ENCODE peak calls at places on chromosomes 4 and X, in ten cellular contexts. One of them, this sample, is unnamed.

GRCh38 chrX:43703211-43703791 is 47.2 kb downstream of the MAOA start:
- DNase-seq in HEK293T: no peak
- DNase-seq in EH: peak; percentile 70
- DNase-seq in NCI-H1417 treated with DMSO at 0.1 percent for 48 hours: no peak
- DNase-seq in lower lobe of right lung: no peak
- DNase-seq in left colon: peak; percentile 28
- DNase-seq in stimulated activated CD8-positive, alpha-beta memory T cell treated with anti-CD3 and anti-CD28 coated beads, Interleukin-7, amount 100 ng/mL, for 48 hours: no peak
- DNase-seq in CD8-positive, alpha-beta memory T cell: no peak
- DNase-seq in naive thymus-derived CD4-positive, alpha-beta T cell: no peak
- DNase-seq in activated naive CD8-positive, alpha-beta T cell treated with anti-CD3 and anti-CD28 coated beads, Interleukin-2, amount 50 U/mL, for 16 hours: no peak
- DNase-seq in this sample: no peak

GRCh38 chr4:109801099-109801789 is 555 bp downstream of the CFI start:
- DNase-seq in HEK293T: no peak
- DNase-seq in EH: no peak
- DNase-seq in NCI-H1417 treated with DMSO at 0.1 percent for 48 hours: no peak
- DNase-seq in lower lobe of right lung: no peak
- DNase-seq in left colon: no peak
- DNase-seq in stimulated activated CD8-positive, alpha-beta memory T cell treated with anti-CD3 and anti-CD28 coated beads, Interleukin-7, amount 100 ng/mL, for 48 hours: no peak
- DNase-seq in CD8-positive, alpha-beta memory T cell: no peak
- DNase-seq in naive thymus-derived CD4-positive, alpha-beta T cell: no peak
- DNase-seq in activated naive CD8-positive, alpha-beta T cell treated with anti-CD3 and anti-CD28 coated beads, Interleukin-2, amount 50 U/mL, for 16 hours: no peak
- DNase-seq in this sample: no peak

GRCh38 chr4:10831727-10832408 is 147.3 kb upstream of the CLNK start:
- DNase-seq in HEK293T: no peak
- DNase-seq in EH: no peak
- DNase-seq in NCI-H1417 treated with DMSO at 0.1 percent for 48 hours: no peak
- DNase-seq in lower lobe of right lung: no peak
- DNase-seq in left colon: no peak
- DNase-seq in stimulated activated CD8-positive, alpha-beta memory T cell treated with anti-CD3 and anti-CD28 coated beads, Interleukin-7, amount 100 ng/mL, for 48 hours: no peak
- DNase-seq in CD8-positive, alpha-beta memory T cell: no peak
- DNase-seq in naive thymus-derived CD4-positive, alpha-beta T cell: no peak
- DNase-seq in activated naive CD8-positive, alpha-beta T cell treated with anti-CD3 and anti-CD28 coated beads, Interleukin-2, amount 50 U/mL, for 16 hours: no peak
- DNase-seq in this sample: no peak

GRCh38 chr4:20773144-20773997 is 73.1 kb downstream of the PACRGL start:
- DNase-seq in HEK293T: peak; percentile 55
- DNase-seq in EH: peak; percentile 66
- DNase-seq in NCI-H1417 treated with DMSO at 0.1 percent for 48 hours: peak; percentile 15
- DNase-seq in lower lobe of right lung: peak; percentile 47
- DNase-seq in left colon: peak; percentile 18
- DNase-seq in stimulated activated CD8-positive, alpha-beta memory T cell treated with anti-CD3 and anti-CD28 coated beads, Interleukin-7, amount 100 ng/mL, for 48 hours: no peak
- DNase-seq in CD8-positive, alpha-beta memory T cell: peak; percentile 10
- DNase-seq in naive thymus-derived CD4-positive, alpha-beta T cell: no peak
- DNase-seq in activated naive CD8-positive, alpha-beta T cell treated with anti-CD3 and anti-CD28 coated beads, Interleukin-2, amount 50 U/mL, for 16 hours: no peak
- DNase-seq in this sample: peak; percentile 32

GRCh38 chr4:119010909-119011606 is 122.4 kb downstream of the SYNPO2 start:
- DNase-seq in HEK293T: no peak
- DNase-seq in EH: no peak
- DNase-seq in NCI-H1417 treated with DMSO at 0.1 percent for 48 hours: no peak
- DNase-seq in lower lobe of right lung: peak; percentile 49
- DNase-seq in left colon: no peak
- DNase-seq in stimulated activated CD8-positive, alpha-beta memory T cell treated with anti-CD3 and anti-CD28 coated beads, Interleukin-7, amount 100 ng/mL, for 48 hours: no peak
- DNase-seq in CD8-positive, alpha-beta memory T cell: no peak
- DNase-seq in naive thymus-derived CD4-positive, alpha-beta T cell: no peak
- DNase-seq in activated naive CD8-positive, alpha-beta T cell treated with anti-CD3 and anti-CD28 coated beads, Interleukin-2, amount 50 U/mL, for 16 hours: no peak
- DNase-seq in this sample: no peak

GRCh38 chr4:122765702-122766352 is 33.3 kb downstream of the BBS12 start:
- DNase-seq in HEK293T: no peak
- DNase-seq in EH: peak; percentile 93
- DNase-seq in NCI-H1417 treated with DMSO at 0.1 percent for 48 hours: no peak
- DNase-seq in lower lobe of right lung: no peak
- DNase-seq in left colon: no peak
- DNase-seq in stimulated activated CD8-positive, alpha-beta memory T cell treated with anti-CD3 and anti-CD28 coated beads, Interleukin-7, amount 100 ng/mL, for 48 hours: no peak
- DNase-seq in CD8-positive, alpha-beta memory T cell: no peak
- DNase-seq in naive thymus-derived CD4-positive, alpha-beta T cell: no peak
- DNase-seq in activated naive CD8-positive, alpha-beta T cell treated with anti-CD3 and anti-CD28 coated beads, Interleukin-2, amount 50 U/mL, for 16 hours: no peak
- DNase-seq in this sample: no peak

GRCh38 chr4:114078636-114079035 is 99.2 kb upstream of the ARSJ start:
- DNase-seq in HEK293T: no peak
- DNase-seq in EH: peak; percentile 56
- DNase-seq in NCI-H1417 treated with DMSO at 0.1 percent for 48 hours: no peak
- DNase-seq in lower lobe of right lung: no peak
- DNase-seq in left colon: no peak
- DNase-seq in stimulated activated CD8-positive, alpha-beta memory T cell treated with anti-CD3 and anti-CD28 coated beads, Interleukin-7, amount 100 ng/mL, for 48 hours: no peak
- DNase-seq in CD8-positive, alpha-beta memory T cell: no peak
- DNase-seq in naive thymus-derived CD4-positive, alpha-beta T cell: no peak
- DNase-seq in activated naive CD8-positive, alpha-beta T cell treated with anti-CD3 and anti-CD28 coated beads, Interleukin-2, amount 50 U/mL, for 16 hours: no peak
- DNase-seq in this sample: no peak

GRCh38 chrX:107348051-107348450 is 101.4 kb upstream of the FRMPD3 start:
- DNase-seq in HEK293T: no peak
- DNase-seq in EH: no peak
- DNase-seq in NCI-H1417 treated with DMSO at 0.1 percent for 48 hours: no peak
- DNase-seq in lower lobe of right lung: no peak
- DNase-seq in left colon: no peak
- DNase-seq in stimulated activated CD8-positive, alpha-beta memory T cell treated with anti-CD3 and anti-CD28 coated beads, Interleukin-7, amount 100 ng/mL, for 48 hours: no peak
- DNase-seq in CD8-positive, alpha-beta memory T cell: no peak
- DNase-seq in naive thymus-derived CD4-positive, alpha-beta T cell: no peak
- DNase-seq in activated naive CD8-positive, alpha-beta T cell treated with anti-CD3 and anti-CD28 coated beads, Interleukin-2, amount 50 U/mL, for 16 hours: no peak
- DNase-seq in this sample: no peak

GRCh38 chr4:174586651-174587050 is 64.4 kb upstream of the HPGD start:
- DNase-seq in HEK293T: no peak
- DNase-seq in EH: no peak
- DNase-seq in NCI-H1417 treated with DMSO at 0.1 percent for 48 hours: no peak
- DNase-seq in lower lobe of right lung: no peak
- DNase-seq in left colon: no peak
- DNase-seq in stimulated activated CD8-positive, alpha-beta memory T cell treated with anti-CD3 and anti-CD28 coated beads, Interleukin-7, amount 100 ng/mL, for 48 hours: no peak
- DNase-seq in CD8-positive, alpha-beta memory T cell: no peak
- DNase-seq in naive thymus-derived CD4-positive, alpha-beta T cell: no peak
- DNase-seq in activated naive CD8-positive, alpha-beta T cell treated with anti-CD3 and anti-CD28 coated beads, Interleukin-2, amount 50 U/mL, for 16 hours: no peak
- DNase-seq in this sample: no peak

GRCh38 chr4:78166582-78166981 is 109.5 kb downstream of the FRAS1 start:
- DNase-seq in HEK293T: no peak
- DNase-seq in EH: peak; percentile 30
- DNase-seq in NCI-H1417 treated with DMSO at 0.1 percent for 48 hours: no peak
- DNase-seq in lower lobe of right lung: no peak
- DNase-seq in left colon: no peak
- DNase-seq in stimulated activated CD8-positive, alpha-beta memory T cell treated with anti-CD3 and anti-CD28 coated beads, Interleukin-7, amount 100 ng/mL, for 48 hours: no peak
- DNase-seq in CD8-positive, alpha-beta memory T cell: no peak
- DNase-seq in naive thymus-derived CD4-positive, alpha-beta T cell: no peak
- DNase-seq in activated naive CD8-positive, alpha-beta T cell treated with anti-CD3 and anti-CD28 coated beads, Interleukin-2, amount 50 U/mL, for 16 hours: no peak
- DNase-seq in this sample: no peak

GRCh38 chrX:45749375-45749774 is 548.7 kb upstream of the DIPK2B start:
- DNase-seq in HEK293T: no peak
- DNase-seq in EH: peak; percentile 39
- DNase-seq in NCI-H1417 treated with DMSO at 0.1 percent for 48 hours: no peak
- DNase-seq in lower lobe of right lung: no peak
- DNase-seq in left colon: no peak
- DNase-seq in stimulated activated CD8-positive, alpha-beta memory T cell treated with anti-CD3 and anti-CD28 coated beads, Interleukin-7, amount 100 ng/mL, for 48 hours: no peak
- DNase-seq in CD8-positive, alpha-beta memory T cell: no peak
- DNase-seq in naive thymus-derived CD4-positive, alpha-beta T cell: no peak
- DNase-seq in activated naive CD8-positive, alpha-beta T cell treated with anti-CD3 and anti-CD28 coated beads, Interleukin-2, amount 50 U/mL, for 16 hours: no peak
- DNase-seq in this sample: no peak

GRCh38 chrX:69142688-69143239 is 22.5 kb downstream of the PJA1 start:
- DNase-seq in HEK293T: no peak
- DNase-seq in EH: no peak
- DNase-seq in NCI-H1417 treated with DMSO at 0.1 percent for 48 hours: no peak
- DNase-seq in lower lobe of right lung: no peak
- DNase-seq in left colon: no peak
- DNase-seq in stimulated activated CD8-positive, alpha-beta memory T cell treated with anti-CD3 and anti-CD28 coated beads, Interleukin-7, amount 100 ng/mL, for 48 hours: no peak
- DNase-seq in CD8-positive, alpha-beta memory T cell: no peak
- DNase-seq in naive thymus-derived CD4-positive, alpha-beta T cell: no peak
- DNase-seq in activated naive CD8-positive, alpha-beta T cell treated with anti-CD3 and anti-CD28 coated beads, Interleukin-2, amount 50 U/mL, for 16 hours: no peak
- DNase-seq in this sample: no peak

GRCh38 chr4:1746919-1747602 is 25.7 kb downstream of the TACC3 start:
- DNase-seq in HEK293T: no peak
- DNase-seq in EH: no peak
- DNase-seq in NCI-H1417 treated with DMSO at 0.1 percent for 48 hours: no peak
- DNase-seq in lower lobe of right lung: no peak
- DNase-seq in left colon: no peak
- DNase-seq in stimulated activated CD8-positive, alpha-beta memory T cell treated with anti-CD3 and anti-CD28 coated beads, Interleukin-7, amount 100 ng/mL, for 48 hours: no peak
- DNase-seq in CD8-positive, alpha-beta memory T cell: no peak
- DNase-seq in naive thymus-derived CD4-positive, alpha-beta T cell: no peak
- DNase-seq in activated naive CD8-positive, alpha-beta T cell treated with anti-CD3 and anti-CD28 coated beads, Interleukin-2, amount 50 U/mL, for 16 hours: no peak
- DNase-seq in this sample: no peak

GRCh38 chrX:24146283-24146865 is 3.2 kb upstream of the ZFX start:
- DNase-seq in HEK293T: no peak
- DNase-seq in EH: peak; percentile 57
- DNase-seq in NCI-H1417 treated with DMSO at 0.1 percent for 48 hours: no peak
- DNase-seq in lower lobe of right lung: no peak
- DNase-seq in left colon: no peak
- DNase-seq in stimulated activated CD8-positive, alpha-beta memory T cell treated with anti-CD3 and anti-CD28 coated beads, Interleukin-7, amount 100 ng/mL, for 48 hours: no peak
- DNase-seq in CD8-positive, alpha-beta memory T cell: no peak
- DNase-seq in naive thymus-derived CD4-positive, alpha-beta T cell: no peak
- DNase-seq in activated naive CD8-positive, alpha-beta T cell treated with anti-CD3 and anti-CD28 coated beads, Interleukin-2, amount 50 U/mL, for 16 hours: no peak
- DNase-seq in this sample: no peak

GRCh38 chrX:40209951-40210617 is 112.3 kb upstream of the BCOR start:
- DNase-seq in HEK293T: no peak
- DNase-seq in EH: peak; percentile 10
- DNase-seq in NCI-H1417 treated with DMSO at 0.1 percent for 48 hours: no peak
- DNase-seq in lower lobe of right lung: no peak
- DNase-seq in left colon: no peak
- DNase-seq in stimulated activated CD8-positive, alpha-beta memory T cell treated with anti-CD3 and anti-CD28 coated beads, Interleukin-7, amount 100 ng/mL, for 48 hours: no peak
- DNase-seq in CD8-positive, alpha-beta memory T cell: no peak
- DNase-seq in naive thymus-derived CD4-positive, alpha-beta T cell: no peak
- DNase-seq in activated naive CD8-positive, alpha-beta T cell treated with anti-CD3 and anti-CD28 coated beads, Interleukin-2, amount 50 U/mL, for 16 hours: no peak
- DNase-seq in this sample: no peak

GRCh38 chrX:108642273-108642628 is 94.1 kb downstream of the IRS4 start:
- DNase-seq in HEK293T: no peak
- DNase-seq in EH: no peak
- DNase-seq in NCI-H1417 treated with DMSO at 0.1 percent for 48 hours: no peak
- DNase-seq in lower lobe of right lung: no peak
- DNase-seq in left colon: no peak
- DNase-seq in stimulated activated CD8-positive, alpha-beta memory T cell treated with anti-CD3 and anti-CD28 coated beads, Interleukin-7, amount 100 ng/mL, for 48 hours: no peak
- DNase-seq in CD8-positive, alpha-beta memory T cell: no peak
- DNase-seq in naive thymus-derived CD4-positive, alpha-beta T cell: no peak
- DNase-seq in activated naive CD8-positive, alpha-beta T cell treated with anti-CD3 and anti-CD28 coated beads, Interleukin-2, amount 50 U/mL, for 16 hours: no peak
- DNase-seq in this sample: no peak

GRCh38 chr4:130576218-130576617 is 1480.3 kb downstream of the C4orf33 start:
- DNase-seq in HEK293T: no peak
- DNase-seq in EH: no peak
- DNase-seq in NCI-H1417 treated with DMSO at 0.1 percent for 48 hours: no peak
- DNase-seq in lower lobe of right lung: no peak
- DNase-seq in left colon: no peak
- DNase-seq in stimulated activated CD8-positive, alpha-beta memory T cell treated with anti-CD3 and anti-CD28 coated beads, Interleukin-7, amount 100 ng/mL, for 48 hours: no peak
- DNase-seq in CD8-positive, alpha-beta memory T cell: no peak
- DNase-seq in naive thymus-derived CD4-positive, alpha-beta T cell: no peak
- DNase-seq in activated naive CD8-positive, alpha-beta T cell treated with anti-CD3 and anti-CD28 coated beads, Interleukin-2, amount 50 U/mL, for 16 hours: no peak
- DNase-seq in this sample: no peak

GRCh38 chrX:108699368-108699767 is 37.0 kb downstream of the IRS4 start:
- DNase-seq in HEK293T: peak; percentile 52
- DNase-seq in EH: peak; percentile 16
- DNase-seq in NCI-H1417 treated with DMSO at 0.1 percent for 48 hours: no peak
- DNase-seq in lower lobe of right lung: no peak
- DNase-seq in left colon: no peak
- DNase-seq in stimulated activated CD8-positive, alpha-beta memory T cell treated with anti-CD3 and anti-CD28 coated beads, Interleukin-7, amount 100 ng/mL, for 48 hours: no peak
- DNase-seq in CD8-positive, alpha-beta memory T cell: no peak
- DNase-seq in naive thymus-derived CD4-positive, alpha-beta T cell: no peak
- DNase-seq in activated naive CD8-positive, alpha-beta T cell treated with anti-CD3 and anti-CD28 coated beads, Interleukin-2, amount 50 U/mL, for 16 hours: no peak
- DNase-seq in this sample: no peak

GRCh38 chr4:100299019-100299418 is 108.8 kb upstream of the DDIT4L start:
- DNase-seq in HEK293T: no peak
- DNase-seq in EH: peak; percentile 93
- DNase-seq in NCI-H1417 treated with DMSO at 0.1 percent for 48 hours: no peak
- DNase-seq in lower lobe of right lung: no peak
- DNase-seq in left colon: no peak
- DNase-seq in stimulated activated CD8-positive, alpha-beta memory T cell treated with anti-CD3 and anti-CD28 coated beads, Interleukin-7, amount 100 ng/mL, for 48 hours: no peak
- DNase-seq in CD8-positive, alpha-beta memory T cell: no peak
- DNase-seq in naive thymus-derived CD4-positive, alpha-beta T cell: no peak
- DNase-seq in activated naive CD8-positive, alpha-beta T cell treated with anti-CD3 and anti-CD28 coated beads, Interleukin-2, amount 50 U/mL, for 16 hours: no peak
- DNase-seq in this sample: no peak

GRCh38 chrX:19698125-19698524 is 182.8 kb upstream of the MAP3K15 start:
- DNase-seq in HEK293T: no peak
- DNase-seq in EH: peak; percentile 83
- DNase-seq in NCI-H1417 treated with DMSO at 0.1 percent for 48 hours: no peak
- DNase-seq in lower lobe of right lung: no peak
- DNase-seq in left colon: no peak
- DNase-seq in stimulated activated CD8-positive, alpha-beta memory T cell treated with anti-CD3 and anti-CD28 coated beads, Interleukin-7, amount 100 ng/mL, for 48 hours: no peak
- DNase-seq in CD8-positive, alpha-beta memory T cell: no peak
- DNase-seq in naive thymus-derived CD4-positive, alpha-beta T cell: no peak
- DNase-seq in activated naive CD8-positive, alpha-beta T cell treated with anti-CD3 and anti-CD28 coated beads, Interleukin-2, amount 50 U/mL, for 16 hours: no peak
- DNase-seq in this sample: no peak

GRCh38 chrX:109709129-109709631 is 23.9 kb downstream of the ACSL4 start:
- DNase-seq in HEK293T: no peak
- DNase-seq in EH: peak; percentile 66
- DNase-seq in NCI-H1417 treated with DMSO at 0.1 percent for 48 hours: no peak
- DNase-seq in lower lobe of right lung: no peak
- DNase-seq in left colon: no peak
- DNase-seq in stimulated activated CD8-positive, alpha-beta memory T cell treated with anti-CD3 and anti-CD28 coated beads, Interleukin-7, amount 100 ng/mL, for 48 hours: no peak
- DNase-seq in CD8-positive, alpha-beta memory T cell: no peak
- DNase-seq in naive thymus-derived CD4-positive, alpha-beta T cell: no peak
- DNase-seq in activated naive CD8-positive, alpha-beta T cell treated with anti-CD3 and anti-CD28 coated beads, Interleukin-2, amount 50 U/mL, for 16 hours: no peak
- DNase-seq in this sample: peak; percentile 54

GRCh38 chr4:98921292-98921691 is 7.6 kb downstream of the EIF4E start:
- DNase-seq in HEK293T: no peak
- DNase-seq in EH: no peak
- DNase-seq in NCI-H1417 treated with DMSO at 0.1 percent for 48 hours: no peak
- DNase-seq in lower lobe of right lung: no peak
- DNase-seq in left colon: no peak
- DNase-seq in stimulated activated CD8-positive, alpha-beta memory T cell treated with anti-CD3 and anti-CD28 coated beads, Interleukin-7, amount 100 ng/mL, for 48 hours: no peak
- DNase-seq in CD8-positive, alpha-beta memory T cell: no peak
- DNase-seq in naive thymus-derived CD4-positive, alpha-beta T cell: no peak
- DNase-seq in activated naive CD8-positive, alpha-beta T cell treated with anti-CD3 and anti-CD28 coated beads, Interleukin-2, amount 50 U/mL, for 16 hours: no peak
- DNase-seq in this sample: peak; percentile 39

GRCh38 chrX:109440475-109440874 is 41.4 kb downstream of the GUCY2F start:
- DNase-seq in HEK293T: no peak
- DNase-seq in EH: no peak
- DNase-seq in NCI-H1417 treated with DMSO at 0.1 percent for 48 hours: no peak
- DNase-seq in lower lobe of right lung: no peak
- DNase-seq in left colon: no peak
- DNase-seq in stimulated activated CD8-positive, alpha-beta memory T cell treated with anti-CD3 and anti-CD28 coated beads, Interleukin-7, amount 100 ng/mL, for 48 hours: no peak
- DNase-seq in CD8-positive, alpha-beta memory T cell: no peak
- DNase-seq in naive thymus-derived CD4-positive, alpha-beta T cell: no peak
- DNase-seq in activated naive CD8-positive, alpha-beta T cell treated with anti-CD3 and anti-CD28 coated beads, Interleukin-2, amount 50 U/mL, for 16 hours: no peak
- DNase-seq in this sample: peak; percentile 28

GRCh38 chr4:172412851-172413250 is 599.6 kb downstream of the GALNTL6 start:
- DNase-seq in HEK293T: no peak
- DNase-seq in EH: no peak
- DNase-seq in NCI-H1417 treated with DMSO at 0.1 percent for 48 hours: no peak
- DNase-seq in lower lobe of right lung: no peak
- DNase-seq in left colon: no peak
- DNase-seq in stimulated activated CD8-positive, alpha-beta memory T cell treated with anti-CD3 and anti-CD28 coated beads, Interleukin-7, amount 100 ng/mL, for 48 hours: no peak
- DNase-seq in CD8-positive, alpha-beta memory T cell: no peak
- DNase-seq in naive thymus-derived CD4-positive, alpha-beta T cell: no peak
- DNase-seq in activated naive CD8-positive, alpha-beta T cell treated with anti-CD3 and anti-CD28 coated beads, Interleukin-2, amount 50 U/mL, for 16 hours: no peak
- DNase-seq in this sample: no peak

GRCh38 chrX:32894679-32895078 is 316.7 kb downstream of the DMD start:
- DNase-seq in HEK293T: no peak
- DNase-seq in EH: no peak
- DNase-seq in NCI-H1417 treated with DMSO at 0.1 percent for 48 hours: no peak
- DNase-seq in lower lobe of right lung: no peak
- DNase-seq in left colon: no peak
- DNase-seq in stimulated activated CD8-positive, alpha-beta memory T cell treated with anti-CD3 and anti-CD28 coated beads, Interleukin-7, amount 100 ng/mL, for 48 hours: no peak
- DNase-seq in CD8-positive, alpha-beta memory T cell: no peak
- DNase-seq in naive thymus-derived CD4-positive, alpha-beta T cell: no peak
- DNase-seq in activated naive CD8-positive, alpha-beta T cell treated with anti-CD3 and anti-CD28 coated beads, Interleukin-2, amount 50 U/mL, for 16 hours: no peak
- DNase-seq in this sample: no peak

GRCh38 chrX:78375894-78376293 is 48.5 kb upstream of the CYSLTR1 start:
- DNase-seq in HEK293T: no peak
- DNase-seq in EH: peak; percentile 52
- DNase-seq in NCI-H1417 treated with DMSO at 0.1 percent for 48 hours: no peak
- DNase-seq in lower lobe of right lung: no peak
- DNase-seq in left colon: no peak
- DNase-seq in stimulated activated CD8-positive, alpha-beta memory T cell treated with anti-CD3 and anti-CD28 coated beads, Interleukin-7, amount 100 ng/mL, for 48 hours: no peak
- DNase-seq in CD8-positive, alpha-beta memory T cell: no peak
- DNase-seq in naive thymus-derived CD4-positive, alpha-beta T cell: no peak
- DNase-seq in activated naive CD8-positive, alpha-beta T cell treated with anti-CD3 and anti-CD28 coated beads, Interleukin-2, amount 50 U/mL, for 16 hours: no peak
- DNase-seq in this sample: peak; percentile 28

GRCh38 chr4:42653606-42654560 is 3.0 kb downstream of the ATP8A1 start:
- DNase-seq in HEK293T: no peak
- DNase-seq in EH: no peak
- DNase-seq in NCI-H1417 treated with DMSO at 0.1 percent for 48 hours: no peak
- DNase-seq in lower lobe of right lung: no peak
- DNase-seq in left colon: no peak
- DNase-seq in stimulated activated CD8-positive, alpha-beta memory T cell treated with anti-CD3 and anti-CD28 coated beads, Interleukin-7, amount 100 ng/mL, for 48 hours: no peak
- DNase-seq in CD8-positive, alpha-beta memory T cell: no peak
- DNase-seq in naive thymus-derived CD4-positive, alpha-beta T cell: no peak
- DNase-seq in activated naive CD8-positive, alpha-beta T cell treated with anti-CD3 and anti-CD28 coated beads, Interleukin-2, amount 50 U/mL, for 16 hours: no peak
- DNase-seq in this sample: no peak

GRCh38 chr4:164613761-164614277 is 140.1 kb upstream of the SMIM31 start:
- DNase-seq in HEK293T: no peak
- DNase-seq in EH: no peak
- DNase-seq in NCI-H1417 treated with DMSO at 0.1 percent for 48 hours: no peak
- DNase-seq in lower lobe of right lung: no peak
- DNase-seq in left colon: no peak
- DNase-seq in stimulated activated CD8-positive, alpha-beta memory T cell treated with anti-CD3 and anti-CD28 coated beads, Interleukin-7, amount 100 ng/mL, for 48 hours: no peak
- DNase-seq in CD8-positive, alpha-beta memory T cell: no peak
- DNase-seq in naive thymus-derived CD4-positive, alpha-beta T cell: no peak
- DNase-seq in activated naive CD8-positive, alpha-beta T cell treated with anti-CD3 and anti-CD28 coated beads, Interleukin-2, amount 50 U/mL, for 16 hours: no peak
- DNase-seq in this sample: no peak

This sample was measured in HL-60.